ENCODE peak calls at places on chromosome 4, in ten cellular contexts. S, A, Z, J, Y, D, M, E, K and I are unnamed samples.

GRCh38 chr4:156615066-156615514 is 356.5 kb downstream of the PDGFC start:
- DNase-seq in S (no peak), A (no peak), Z (no peak), J (no peak), Y (no peak), D (peak), M (peak), E (no peak), K (no peak), I (no peak)

GRCh38 chr4:105551968-105552746 is at the start of gene ARHGEF38:
- DNase-seq in S (peak), A (no peak), Z (peak), J (no peak), Y (peak), D (peak), M (peak), E (no peak), K (no peak), I (no peak)

GRCh38 chr4:121050251-121050650 is 22.1 kb downstream of the NDNF start:
- DNase-seq in S (no peak), A (no peak), Z (peak), J (no peak), Y (no peak), D (no peak), M (no peak), E (no peak), K (no peak), I (no peak)

GRCh38 chr4:6292376-6293096 is 22.9 kb downstream of the WFS1 start:
- DNase-seq in S (no peak), A (no peak), Z (no peak), J (no peak), Y (no peak), D (no peak), M (no peak), E (no peak), K (no peak), I (no peak)

GRCh38 chr4:86055898-86056297 is 304.0 kb downstream of the MAPK10 start:
- DNase-seq in S (no peak), A (no peak), Z (no peak), J (no peak), Y (no peak), D (no peak), M (peak), E (no peak), K (no peak), I (no peak)

GRCh38 chr4:150217192-150217591 is 138.9 kb downstream of the DCLK2 start:
- DNase-seq in S (no peak), A (no peak), Z (peak), J (no peak), Y (peak), D (peak), M (peak), E (no peak), K (peak), I (no peak)

GRCh38 chr4:55851885-55852284 is 1.6 kb upstream of the EXOC1 start:
- DNase-seq in S (no peak), A (peak), Z (no peak), J (no peak), Y (no peak), D (no peak), M (no peak), E (no peak), K (no peak), I (no peak)

GRCh38 chr4:163707873-163708272 is 213.4 kb downstream of the TMA16 start:
- DNase-seq in S (no peak), A (no peak), Z (no peak), J (no peak), Y (no peak), D (no peak), M (no peak), E (no peak), K (no peak), I (no peak)

GRCh38 chr4:105605493-105605892 is 53.1 kb downstream of the ARHGEF38 start:
- DNase-seq in S (no peak), A (no peak), Z (no peak), J (no peak), Y (peak), D (peak), M (peak), E (no peak), K (no peak), I (no peak)